ENCODE peak calls at places on chromosomes 1 and 21, in eight cellular contexts. O is mammary epithelial cell, D is fibroblast of pulmonary artery, V is keratinocyte, N is lower leg skin, F is bronchial epithelial cell, T is HepG2, J is GM10248. K is an unnamed sample.

GRCh38 chr1:19042675-19043578 is 86.5 kb upstream of the IFFO2 start:
- DNase-seq in O (no peak), D (no peak), V (no peak), N (no peak), F (no peak), T (no peak), J (no peak), K (no peak)

GRCh38 chr1:28751315-28752056 is 14.7 kb downstream of the YTHDF2 start:
- DNase-seq in O (peak), D (peak), V (no peak), N (no peak), F (peak), T (no peak), J (no peak), K (no peak)

GRCh38 chr1:164579346-164579745 is 20.4 kb downstream of the PBX1 start:
- DNase-seq in O (peak), D (no peak), V (no peak), N (no peak), F (peak), T (no peak), J (no peak), K (no peak)

GRCh38 chr1:206761369-206761768 is 9.2 kb upstream of the IL19 start:
- DNase-seq in O (no peak), D (peak), V (no peak), N (no peak), F (no peak), T (no peak), J (no peak), K (no peak)

GRCh38 chr1:205913451-205914204 is 29.6 kb downstream of the SLC26A9 start:
- DNase-seq in O (no peak), D (peak), V (no peak), N (no peak), F (no peak), T (no peak), J (no peak), K (no peak)

GRCh38 chr1:6450943-6451373 is 15.0 kb downstream of the TNFRSF25 start:
- DNase-seq in O (no peak), D (no peak), V (no peak), N (no peak), F (no peak), T (peak), J (no peak), K (no peak)

GRCh38 chr1:189434461-189434860 is 1043.2 kb downstream of the BRINP3 start:
- DNase-seq in O (no peak), D (no peak), V (no peak), N (no peak), F (peak), T (no peak), J (no peak), K (no peak)

GRCh38 chr1:210587547-210587946 is 258.8 kb downstream of the HHAT start:
- DNase-seq in O (no peak), D (peak), V (no peak), N (no peak), F (no peak), T (no peak), J (no peak), K (no peak)

GRCh38 chr1:39688706-39689105 is 2.5 kb downstream of the HPCAL4 start:
- DNase-seq in O (peak), D (no peak), V (no peak), N (no peak), F (peak), T (no peak), J (no peak), K (no peak)

GRCh38 chr1:11281518-11282331 is 8.7 kb downstream of the UBIAD1 start:
- DNase-seq in O (no peak), D (peak), V (no peak), N (no peak), F (no peak), T (no peak), J (no peak), K (no peak)

GRCh38 chr1:93080424-93080823 is 1.3 kb downstream of the MTF2 start:
- DNase-seq in O (peak), D (peak), V (peak), N (no peak), F (peak), T (peak), J (peak), K (no peak)

GRCh38 chr1:212485895-212486590 is 53.3 kb downstream of the NENF start:
- DNase-seq in O (peak), D (peak), V (no peak), N (peak), F (peak), T (peak), J (no peak), K (no peak)

GRCh38 chr1:220450927-220451326 is 77.0 kb upstream of the MARK1 start:
- DNase-seq in O (no peak), D (no peak), V (no peak), N (no peak), F (no peak), T (no peak), J (no peak), K (no peak)

GRCh38 chr1:59595774-59596173 is 219.0 kb upstream of the HOOK1 start:
- DNase-seq in O (peak), D (peak), V (no peak), N (no peak), F (peak), T (no peak), J (no peak), K (no peak)

GRCh38 chr1:32991386-32991785 is 26.8 kb upstream of the RNF19B start:
- DNase-seq in O (peak), D (no peak), V (no peak), N (no peak), F (peak), T (no peak), J (no peak), K (no peak)

GRCh38 chr1:56758135-56758534 is 61.1 kb downstream of the FYB2 start:
- DNase-seq in O (peak), D (no peak), V (no peak), N (no peak), F (peak), T (peak), J (no peak), K (no peak)

GRCh38 chr1:206547104-206547503 is 39.8 kb downstream of the RASSF5 start:
- DNase-seq in O (no peak), D (no peak), V (no peak), N (no peak), F (no peak), T (no peak), J (no peak), K (no peak)

GRCh38 chr21:35243171-35243570 is 194.1 kb upstream of the RUNX1 start:
- DNase-seq in O (no peak), D (no peak), V (no peak), N (no peak), F (no peak), T (no peak), J (no peak), K (no peak)

DNA sequence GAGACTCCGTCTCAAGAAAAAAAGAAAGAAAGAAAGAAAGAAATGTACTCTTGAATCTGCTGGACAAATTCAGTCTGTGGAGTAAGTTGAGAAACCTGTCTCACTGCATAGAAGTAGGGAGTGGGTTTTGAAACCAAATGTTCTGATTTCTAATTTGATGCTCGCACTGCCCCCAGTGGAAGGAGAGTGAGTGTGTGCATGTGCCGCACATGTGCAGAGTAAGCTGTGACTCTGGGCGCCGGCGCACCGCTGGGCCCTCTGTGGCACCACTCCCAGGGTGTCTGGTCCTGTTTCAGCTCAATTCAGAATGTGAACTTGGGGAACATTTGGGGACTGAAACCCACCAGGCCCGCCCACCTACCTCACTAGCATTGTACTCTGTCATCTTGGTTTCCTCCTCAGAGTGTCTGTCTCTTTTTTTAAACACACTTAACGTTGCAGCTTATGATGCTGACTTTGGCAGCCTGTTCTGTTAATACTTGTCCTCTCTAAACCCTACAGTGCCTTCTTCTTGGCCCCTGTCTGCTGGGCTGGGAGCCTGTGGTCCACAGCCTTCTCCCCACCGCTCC is 104.6 kb downstream of the CACNA1E start:
- DNase-seq in O (no peak), D (no peak), V (no peak), N (no peak), F (no peak), T (no peak), J (no peak), K (no peak)
- TF ChIP-seq CTCF in O (no peak), D (no peak), V (peak), N (no peak), F (no peak), T (peak), J (no peak), K (no peak)

DNA sequence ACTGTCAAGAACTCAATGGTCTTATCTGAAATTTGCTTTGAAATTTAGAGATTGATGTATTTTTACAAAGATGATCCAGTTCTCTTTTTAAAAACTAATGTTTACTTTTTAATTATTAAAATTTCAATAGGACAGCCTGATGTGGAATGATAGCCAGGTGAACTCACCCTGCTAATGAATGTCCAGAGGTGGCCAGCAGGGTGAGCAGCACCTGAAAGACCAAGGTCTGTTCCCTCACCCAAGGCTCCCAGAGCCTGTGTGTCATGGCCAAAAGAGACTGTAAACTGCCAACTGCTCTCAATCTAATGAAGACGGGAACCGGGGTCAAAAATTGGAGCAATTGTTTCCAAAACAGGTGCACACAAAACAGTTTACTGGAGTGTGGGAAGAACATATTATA is 340.4 kb downstream of the DISC1 start:
- DNase-seq in O (no peak), D (no peak), V (no peak), N (no peak), F (no peak), T (no peak), J (no peak), K (no peak)
- TF ChIP-seq CTCF in O (peak), D (no peak), V (no peak), N (no peak), F (no peak), T (no peak), J (no peak), K (no peak)

GRCh38 chr1:4500441-4500840 is 154.0 kb upstream of the AJAP1 start:
- DNase-seq in O (no peak), D (no peak), V (no peak), N (no peak), F (no peak), T (no peak), J (no peak), K (no peak)

GRCh38 chr1:4489486-4489885 is 164.9 kb upstream of the AJAP1 start:
- DNase-seq in O (no peak), D (no peak), V (no peak), N (no peak), F (no peak), T (no peak), J (no peak), K (no peak)

GRCh38 chr1:4495809-4496208 is 158.6 kb upstream of the AJAP1 start:
- DNase-seq in O (no peak), D (no peak), V (no peak), N (no peak), F (no peak), T (no peak), J (no peak), K (no peak)

DNA sequence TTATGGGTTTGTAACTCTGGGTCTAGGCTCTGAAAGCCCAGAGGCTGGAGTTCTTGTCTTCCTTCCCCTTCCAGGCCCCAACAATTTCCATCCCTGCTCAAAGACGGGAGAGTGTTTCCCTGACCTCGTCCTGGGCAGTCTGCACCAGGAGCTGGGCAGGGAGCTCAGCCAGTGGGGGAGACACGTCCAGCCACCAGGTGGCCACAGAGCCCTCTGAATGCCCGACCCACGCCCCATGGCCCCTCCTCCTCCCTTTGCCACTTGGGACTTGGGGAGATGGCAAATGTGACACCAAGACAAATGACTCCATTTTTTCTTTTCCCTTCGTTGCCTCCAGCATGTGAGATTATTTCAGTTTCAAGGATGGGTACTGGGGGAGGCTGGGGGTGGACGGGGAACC is 159.9 kb upstream of the AJAP1 start:
- DNase-seq in O (no peak), D (no peak), V (no peak), N (no peak), F (no peak), T (no peak), J (no peak), K (no peak)
- TF ChIP-seq CTCF in O (no peak), D (no peak), V (no peak), N (no peak), F (no peak), T (peak), J (no peak), K (no peak)

GRCh38 chr1:15204931-15205330 is 42.1 kb upstream of the FHAD1 start:
- DNase-seq in O (no peak), D (no peak), V (no peak), N (no peak), F (no peak), T (no peak), J (no peak), K (no peak)

GRCh38 chr1:15198684-15199083 is 45.1 kb downstream of the TMEM51 start:
- DNase-seq in O (no peak), D (no peak), V (no peak), N (no peak), F (no peak), T (no peak), J (no peak), K (no peak)

GRCh38 chr1:15201221-15201620 is 45.8 kb upstream of the FHAD1 start:
- DNase-seq in O (no peak), D (no peak), V (no peak), N (no peak), F (no peak), T (no peak), J (no peak), K (no peak)

GRCh38 chr1:15205586-15206346 is 41.3 kb upstream of the FHAD1 start:
- DNase-seq in O (no peak), D (no peak), V (no peak), N (no peak), F (no peak), T (no peak), J (no peak), K (no peak)

DNA sequence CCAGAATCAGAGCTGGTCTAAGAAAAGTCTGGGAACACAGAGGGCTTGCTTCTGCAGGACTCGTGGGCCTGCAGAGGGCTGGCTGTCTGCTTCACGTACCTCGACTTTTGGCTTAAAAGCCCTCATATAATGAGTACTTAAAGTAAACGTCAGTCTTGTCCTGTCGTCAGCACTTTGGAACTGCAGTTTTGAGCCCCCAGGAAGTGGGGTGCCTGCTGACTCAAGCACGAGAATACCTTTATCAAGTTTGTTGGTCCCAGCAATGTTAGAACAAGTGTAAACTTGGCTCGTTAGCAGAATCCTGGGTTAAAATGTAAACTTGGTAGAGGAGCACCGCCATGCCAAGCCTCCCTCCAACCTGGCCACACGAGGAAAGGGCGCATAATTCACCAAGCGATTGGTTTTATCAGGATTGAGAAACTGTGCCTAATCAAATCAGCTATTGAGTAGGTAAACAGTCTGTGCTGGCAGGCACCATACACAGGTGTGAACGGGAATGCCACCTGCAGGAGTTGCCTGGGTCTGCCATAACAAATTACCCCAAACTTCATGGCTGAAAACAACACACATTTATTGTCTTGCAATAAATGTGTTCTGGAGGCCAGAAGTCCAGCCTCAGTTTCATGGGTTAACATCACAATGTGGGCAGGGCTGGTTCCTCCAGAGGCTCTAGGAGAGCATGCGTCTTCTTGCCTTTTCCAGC is 45.0 kb upstream of the FHAD1 start:
- DNase-seq in O (no peak), D (no peak), V (no peak), N (no peak), F (peak), T (no peak), J (no peak), K (no peak)
- TF ChIP-seq CTCF in O (no peak), D (no peak), V (peak), N (no peak), F (peak), T (no peak), J (no peak), K (no peak)

GRCh38 chr21:38333290-38334272 is 76.8 kb downstream of the KCNJ15 start:
- DNase-seq in O (no peak), D (peak), V (no peak), N (no peak), F (no peak), T (no peak), J (no peak), K (no peak)
- TF ChIP-seq CTCF in O (peak), D (peak), V (peak), N (no peak), F (peak), T (no peak), J (no peak), K (no peak)

GRCh38 chr1:2822621-2823145 is 21.2 kb upstream of the TTC34 start:
- DNase-seq in O (no peak), D (no peak), V (no peak), N (no peak), F (no peak), T (no peak), J (no peak), K (no peak)

GRCh38 chr1:2821373-2821955 is 20.0 kb upstream of the TTC34 start:
- DNase-seq in O (no peak), D (no peak), V (no peak), N (no peak), F (no peak), T (no peak), J (no peak), K (no peak)

GRCh38 chr1:2823921-2824660 is 22.6 kb upstream of the TTC34 start:
- DNase-seq in O (no peak), D (no peak), V (no peak), N (no peak), F (no peak), T (no peak), J (no peak), K (no peak)

GRCh38 chr1:2820731-2821372 is 19.4 kb upstream of the TTC34 start:
- DNase-seq in O (no peak), D (no peak), V (no peak), N (no peak), F (no peak), T (no peak), J (no peak), K (no peak)

GRCh38 chr1:2821970-2822620 is 20.6 kb upstream of the TTC34 start:
- DNase-seq in O (no peak), D (no peak), V (no peak), N (no peak), F (no peak), T (no peak), J (no peak), K (no peak)
- TF ChIP-seq CTCF in O (peak), D (no peak), V (peak), N (no peak), F (no peak), T (peak), J (peak), K (peak)